ENCODE peak calls at places on chromosomes 11 and 22, in seven cellular contexts. V is MM.1S; H is epithelial cell of proximal tubule; W is GM12878; L is CD8-positive, alpha-beta T cell; B is activated CD8-positive, alpha-beta T cell treated with anti-CD3 and anti-CD28 coated beads for 36 hours; I is spleen. Y is an unnamed sample.
A peak's percentile ranks its signal among the peaks of the same experiment; 100 is the strongest.

GRCh38 chr11:64384981-64385952 is 26.3 kb downstream of the RPS6KA4 start:
- DNase-seq in V (no peak), H (no peak), L (no peak), W (no peak), I (no peak), B (no peak), Y (no peak)

GRCh38 chr11:134486704-134487103 is 74.7 kb upstream of the B3GAT1 start:
- DNase-seq in H (no peak), L (no peak), B (no peak), I (no peak), V (no peak), W (no peak), Y (no peak)

GRCh38 chr11:116970485-116971292 is 127.5 kb downstream of the SIK3 start:
- DNase-seq in H (no peak), I (no peak), V (no peak), L (no peak), B (peak; percentile 17), W (no peak), Y (no peak)

GRCh38 chr22:30743257-30744020 is 48.8 kb downstream of the OSBP2 start:
- DNase-seq in I (no peak), H (no peak), L (no peak), V (no peak), B (peak; percentile 37), W (no peak), Y (no peak)

GRCh38 chr11:78179459-78180071 is 8.9 kb downstream of the KCTD21 start:
- DNase-seq in I (no peak), W (no peak), H (no peak), V (no peak), B (no peak), L (no peak), Y (no peak)

GRCh38 chr11:65492637-65493366 is 6.0 kb upstream of the MALAT1 start:
- DNase-seq in B (peak; percentile 52), L (no peak), W (peak; percentile 68), H (no peak), V (no peak), I (no peak), Y (no peak)

GRCh38 chr11:101478587-101479375 is 105.0 kb downstream of the TRPC6 start:
- DNase-seq in L (no peak), V (no peak), H (no peak), B (no peak), W (no peak), I (no peak), Y (no peak)

GRCh38 chr11:59292611-59293010 is 66.1 kb upstream of the OR5AN1 start:
- DNase-seq in L (no peak), V (no peak), I (no peak), H (peak; percentile 20), W (no peak), B (no peak), Y (no peak)

GRCh38 chr11:27385245-27385644 is 22.2 kb upstream of the CCDC34 start:
- DNase-seq in B (no peak), H (peak; percentile 66), V (no peak), W (no peak), I (no peak), L (no peak), Y (no peak)

GRCh38 chr22:39343259-39344045 is 6.3 kb upstream of the SYNGR1 start:
- DNase-seq in H (no peak), W (peak; percentile 36), I (no peak), V (peak; percentile 76), B (peak; percentile 69), L (peak; percentile 63), Y (peak; percentile 48)

GRCh38 chr11:88174627-88175003 is 628 bp downstream of the RAB38 start:
- DNase-seq in B (peak; percentile 76), V (no peak), W (no peak), H (peak; percentile 36), L (peak; percentile 15), I (peak; percentile 86), Y (no peak)

GRCh38 chr11:32829157-32829679 is 509 bp upstream of the PRRG4 start:
- DNase-seq in H (no peak), I (no peak), W (no peak), B (no peak), L (no peak), V (peak; percentile 82), Y (no peak)

GRCh38 chr11:123798513-123799252 is 7.5 kb downstream of the OR6M1 start:
- DNase-seq in W (no peak), H (no peak), I (no peak), V (no peak), B (no peak), L (no peak), Y (no peak)

GRCh38 chr11:272195-272930 is 5.8 kb upstream of the NLRP6 start:
- DNase-seq in V (no peak), H (no peak), I (no peak), W (no peak), L (no peak), B (no peak), Y (no peak)

GRCh38 chr22:28438183-28438778 is 241.4 kb downstream of the TTC28 start:
- DNase-seq in H (no peak), L (no peak), I (no peak), B (no peak), V (no peak), W (no peak), Y (no peak)

GRCh38 chr11:75428301-75428724 is 4.7 kb downstream of the KLHL35 start:
- DNase-seq in I (peak; percentile 94), B (peak; percentile 68), V (no peak), H (peak; percentile 45), W (no peak), L (peak; percentile 72), Y (peak; percentile 53)

GRCh38 chr11:34192481-34193401 is 87.3 kb downstream of the NAT10 start:
- DNase-seq in H (no peak), W (no peak), B (peak; percentile 32), I (no peak), L (no peak), V (no peak), Y (no peak)

GRCh38 chr11:12318791-12319733 is 58.3 kb upstream of the PARVA start:
- DNase-seq in V (peak; percentile 66), L (no peak), W (no peak), H (no peak), I (no peak), B (no peak), Y (no peak)

GRCh38 chr11:37504066-37504611 is 906.1 kb upstream of the RAG2 start:
- DNase-seq in V (peak; percentile 90), H (peak; percentile 77), I (no peak), L (no peak), B (peak; percentile 6), W (peak; percentile 78), Y (no peak)

GRCh38 chr11:624705-625635 is at the start of gene CDHR5:
- DNase-seq in B (no peak), V (no peak), H (no peak), L (no peak), W (no peak), I (peak; percentile 67), Y (no peak)

GRCh38 chr11:33445761-33446161 is 188.6 kb downstream of the HIPK3 start:
- DNase-seq in B (no peak), H (no peak), W (no peak), L (no peak), I (no peak), V (no peak), Y (no peak)

GRCh38 chr11:128840137-128840536 is 27.0 kb downstream of the KCNJ1 start:
- DNase-seq in V (no peak), H (no peak), L (peak; percentile 24), I (no peak), W (no peak), B (no peak), Y (no peak)

GRCh38 chr22:24094966-24095365 is 83.9 kb downstream of the CABIN1 start:
- DNase-seq in V (no peak), I (peak; percentile 41), H (no peak), L (no peak), W (no peak), B (no peak), Y (no peak)

GRCh38 chr11:119332111-119332765 is 2.1 kb upstream of the RNF26 start:
- DNase-seq in B (no peak), I (no peak), V (no peak), W (no peak), H (no peak), L (no peak), Y (no peak)

GRCh38 chr11:119336744-119337469 is 2.6 kb downstream of the RNF26 start:
- DNase-seq in H (no peak), L (no peak), V (no peak), W (no peak), B (no peak), I (peak; percentile 63), Y (no peak)

GRCh38 chr11:119335091-119335654 is 846 bp downstream of the RNF26 start:
- DNase-seq in L (no peak), B (no peak), I (no peak), W (no peak), H (no peak), V (no peak), Y (no peak)

GRCh38 chr11:119335655-119336543 is 1.6 kb downstream of the RNF26 start:
- DNase-seq in I (peak; percentile 80), L (no peak), B (no peak), H (no peak), W (no peak), V (no peak), Y (no peak)

GRCh38 chr11:119334173-119334930 is at the start of gene RNF26:
- DNase-seq in W (peak; percentile 95), I (peak; percentile 94), H (peak; percentile 81), V (peak; percentile 98), B (peak; percentile 97), L (peak; percentile 94), Y (peak; percentile 87)
- TF ChIP-seq CTCF in W (no peak), I (no peak), H (no peak), V (no peak), B (no peak), L (no peak), Y (no peak)

DNA sequence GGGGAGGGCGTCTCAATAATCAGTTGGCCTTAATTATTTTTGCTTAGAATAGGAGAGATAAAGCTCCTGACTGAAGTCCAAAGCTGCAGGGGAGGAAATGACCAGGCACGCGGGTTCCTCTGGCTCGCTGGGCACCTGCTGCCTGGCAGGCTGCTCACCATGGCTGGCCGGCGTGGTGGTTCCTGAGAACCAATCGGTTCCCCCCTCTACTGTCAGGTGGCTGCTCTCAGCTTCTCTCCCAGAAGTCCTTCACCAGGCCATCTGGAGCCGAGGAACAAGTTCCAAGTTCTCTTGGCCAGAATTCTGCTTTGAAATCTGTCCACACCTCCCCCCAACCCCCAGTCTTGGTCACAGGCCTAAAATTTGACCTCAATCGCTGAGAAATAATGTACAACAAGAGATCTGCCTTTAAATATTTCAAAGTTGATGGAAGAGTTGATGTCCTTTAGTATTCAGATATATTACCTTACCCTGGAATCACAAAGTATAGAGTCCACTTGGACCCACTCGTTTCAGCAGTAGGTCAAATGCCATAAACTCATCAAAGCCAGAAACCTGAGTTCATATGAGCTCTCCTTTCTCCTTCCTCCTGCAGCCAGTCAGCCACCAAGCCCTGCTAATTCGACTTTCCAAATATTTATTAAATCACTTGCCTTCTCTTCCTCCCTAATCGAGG is 25.2 kb downstream of the EXPH5 start:
- DNase-seq in B (no peak), L (no peak), I (no peak), V (no peak), W (no peak), H (no peak), Y (no peak)
- TF ChIP-seq CTCF in B (no peak), L (no peak), I (no peak), V (no peak), W (no peak), H (no peak), Y (no peak)

GRCh38 chr11:122578168-122578825 is 77.2 kb upstream of the UBASH3B start:
- DNase-seq in L (no peak), B (peak; percentile 19), V (no peak), I (no peak), W (no peak), H (no peak), Y (no peak)
- TF ChIP-seq CTCF in L (no peak), B (no peak), V (peak; percentile 24), I (no peak), W (no peak), H (peak; percentile 31), Y (no peak)

GRCh38 chr22:43236401-43237166 is 49.6 kb upstream of the TTLL12 start:
- DNase-seq in H (no peak), W (no peak), B (no peak), I (peak; percentile 84), V (no peak), L (no peak), Y (no peak)
- TF ChIP-seq CTCF in H (no peak), W (no peak), B (no peak), I (no peak), V (no peak), L (no peak), Y (no peak)